ENCODE peak calls at places on chromosomes 4 and X, in eight cellular contexts. N, Y, E, K, G, T, H and F are unnamed samples.
A peak's percentile ranks its signal among the peaks of the same experiment; 100 is the strongest.

GRCh38 chrX:65601126-65601525 is 66.3 kb upstream of the MSN start:
- DNase-seq in E (no peak), G (no peak), H (no peak), N (no peak), Y (no peak), T (no peak), K (no peak), F (no peak)

GRCh38 chrX:105462191-105462590 is 241.7 kb upstream of the TEX13A start:
- DNase-seq in T (no peak), K (no peak), E (no peak), Y (no peak), H (no peak), N (peak; percentile 30), G (no peak), F (no peak)

GRCh38 chr4:150173420-150173819 is 95.2 kb downstream of the DCLK2 start:
- DNase-seq in K (peak; percentile 47), E (no peak), H (no peak), G (no peak), N (no peak), T (no peak), Y (no peak), F (no peak)

GRCh38 chr4:10571896-10572295 is 112.7 kb downstream of the CLNK start:
- DNase-seq in T (no peak), Y (no peak), G (no peak), E (no peak), N (no peak), K (peak; percentile 49), H (no peak), F (no peak)

GRCh38 chrX:128106630-128107029 is 54.4 kb upstream of the ACTRT1 start:
- DNase-seq in G (no peak), N (no peak), H (peak; percentile 42), E (no peak), Y (no peak), T (no peak), K (no peak), F (peak; percentile 1)

GRCh38 chr4:73335717-73336116 is 68.4 kb upstream of the ALB start:
- DNase-seq in T (no peak), E (no peak), K (no peak), H (no peak), Y (no peak), N (no peak), G (no peak), F (no peak)

GRCh38 chrX:9465380-9466114 is 689 bp downstream of the TBL1X start:
- DNase-seq in K (no peak), N (no peak), Y (peak; percentile 66), H (no peak), E (peak; percentile 59), G (no peak), T (no peak), F (peak; percentile 42)

GRCh38 chr4:98905834-98906233 is 23.1 kb downstream of the EIF4E start:
- DNase-seq in G (no peak), N (no peak), K (peak; percentile 45), Y (no peak), H (no peak), T (no peak), E (no peak), F (no peak)

GRCh38 chr4:169485791-169486742 is 126.3 kb downstream of the NEK1 start:
- DNase-seq in K (peak; percentile 73), Y (no peak), H (peak; percentile 74), E (peak; percentile 48), T (peak; percentile 49), G (no peak), N (peak; percentile 73), F (peak; percentile 52)

GRCh38 chr4:126215759-126216158 is 901.0 kb downstream of the FAT4 start:
- DNase-seq in K (no peak), T (no peak), G (no peak), H (no peak), E (no peak), Y (no peak), N (no peak), F (no peak)

GRCh38 chr4:182143822-182144620 is 99.2 kb upstream of the TENM3 start:
- DNase-seq in T (peak; percentile 76), H (peak; percentile 4), K (peak; percentile 84), E (peak; percentile 81), Y (no peak), G (peak; percentile 38), N (peak; percentile 68), F (peak; percentile 53)

DNA sequence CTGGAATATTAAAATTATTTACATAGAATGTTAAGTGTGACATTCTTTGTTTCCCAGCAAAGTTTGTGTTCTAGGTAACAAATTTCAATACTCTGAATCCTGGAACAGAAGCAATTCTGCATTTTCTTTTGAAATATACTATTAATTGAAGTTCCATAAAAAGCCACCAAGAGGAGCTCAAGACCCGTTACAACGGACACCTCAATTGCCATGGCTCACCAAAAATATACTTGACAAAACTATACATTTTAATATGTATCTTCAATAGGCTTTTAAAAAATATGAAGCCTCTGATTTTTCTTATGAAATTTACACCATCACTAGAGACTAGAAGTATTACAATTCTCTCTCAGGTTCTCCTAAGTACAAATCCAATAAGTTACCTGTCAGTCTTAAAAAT is 111.4 kb downstream of the NYX start:
- DNase-seq in T (no peak), N (peak; percentile 41), Y (no peak), K (peak; percentile 35), G (no peak), H (peak; percentile 41), E (no peak), F (peak; percentile 18)
- TF ChIP-seq CTCF in T (peak; percentile 71), N (peak; percentile 34), Y (peak; percentile 41), K (peak; percentile 31), G (peak; percentile 6), H (peak; percentile 57), E (no peak), F (peak; percentile 18)

DNA sequence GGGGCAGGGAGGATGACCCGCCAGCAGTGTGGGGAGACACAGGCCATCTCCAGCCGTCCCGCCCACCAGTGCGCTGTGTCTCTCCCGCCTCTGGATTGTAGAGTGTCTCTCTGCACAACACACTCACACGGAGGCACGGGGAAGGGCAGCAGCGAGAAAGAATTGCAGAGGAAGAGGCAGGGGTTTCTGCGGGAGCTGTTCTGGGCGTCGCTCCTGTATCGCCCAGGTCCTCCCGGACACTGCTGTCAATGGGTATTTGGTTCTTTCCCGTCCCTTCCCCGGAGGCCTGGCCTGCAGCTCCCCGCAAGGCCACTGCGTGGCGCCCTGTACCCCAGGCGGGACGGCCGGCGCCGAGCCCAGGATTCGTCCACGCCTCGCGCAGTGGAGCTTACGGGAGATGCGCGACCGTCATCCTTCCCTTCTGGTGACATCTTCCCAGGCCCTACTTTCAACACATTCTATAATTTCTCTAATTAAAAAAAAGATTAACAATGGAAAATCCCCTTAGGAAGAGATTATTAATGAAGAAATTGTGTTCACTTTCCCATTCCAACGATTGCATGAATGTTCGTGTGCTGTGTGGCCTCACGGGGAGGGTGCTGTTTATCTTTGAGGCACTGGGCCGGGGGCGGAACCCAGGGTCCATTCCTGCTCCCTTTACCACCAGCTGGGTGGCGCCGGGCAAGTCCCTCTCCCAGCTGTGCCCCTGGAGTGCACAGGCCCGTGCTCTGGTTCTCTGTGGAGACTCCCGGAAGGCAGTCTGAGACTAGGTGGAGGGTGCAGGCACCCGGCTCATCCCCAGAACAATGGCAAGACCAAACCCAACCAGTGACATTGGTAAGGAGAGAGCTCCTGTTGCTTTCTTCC is 95.7 kb downstream of the CPZ start:
- DNase-seq in H (peak; percentile 8), N (peak; percentile 29), Y (peak; percentile 46), T (no peak), G (no peak), E (peak; percentile 95), K (no peak), F (peak; percentile 58)
- TF ChIP-seq CTCF in H (peak; percentile 56), N (peak; percentile 68), Y (no peak), T (peak; percentile 75), G (peak; percentile 83), E (no peak), K (peak; percentile 46), F (peak; percentile 11)

DNA sequence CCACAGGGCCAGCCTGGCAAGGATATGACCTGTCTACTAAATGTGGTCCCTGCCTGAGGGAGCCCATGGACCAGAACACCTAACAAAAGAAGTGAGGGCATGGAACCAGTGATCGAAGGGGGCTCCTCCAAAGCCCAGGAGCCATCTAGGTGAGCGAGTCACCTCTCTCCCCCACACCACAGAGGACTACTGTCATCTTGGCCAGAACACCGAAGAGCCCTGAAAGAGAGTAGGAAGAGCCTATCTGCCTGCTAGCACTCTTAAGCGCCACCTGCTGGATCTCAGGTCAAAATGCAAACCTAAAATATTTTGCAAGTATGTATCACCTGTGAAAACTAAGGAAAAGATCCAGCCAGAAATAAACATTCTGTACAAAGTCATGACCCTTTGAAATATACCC is 137.9 kb upstream of the ZXDB start:
- DNase-seq in E (no peak), T (no peak), N (peak; percentile 8), H (peak; percentile 49), Y (no peak), G (no peak), K (no peak), F (peak; percentile 23)
- TF ChIP-seq CTCF in E (no peak), T (peak; percentile 62), N (peak; percentile 18), H (peak; percentile 74), Y (no peak), G (no peak), K (no peak), F (peak; percentile 61)

DNA sequence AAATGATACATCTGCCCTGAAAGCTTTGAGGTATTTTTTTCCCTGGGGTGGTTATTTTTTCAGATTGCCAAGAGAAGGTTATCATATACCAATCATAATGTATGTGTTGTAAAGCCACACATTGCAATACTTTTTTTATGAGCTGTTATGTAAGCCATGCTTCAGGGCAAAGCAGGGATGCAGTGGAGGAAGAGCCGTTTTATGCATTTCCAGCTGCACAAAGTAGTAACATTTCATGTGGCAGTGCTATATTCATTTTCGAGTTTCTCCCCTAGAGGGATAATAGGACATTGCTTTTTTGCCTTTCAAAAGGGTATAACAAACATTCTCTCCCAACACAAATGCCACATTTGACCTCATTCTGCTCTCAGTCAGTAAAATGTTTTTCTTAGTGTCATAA is 68.5 kb downstream of the GALNT7 start:
- DNase-seq in K (no peak), E (no peak), G (no peak), T (peak; percentile 4), H (peak; percentile 48), N (no peak), Y (no peak), F (no peak)
- TF ChIP-seq CTCF in K (no peak), E (no peak), G (no peak), T (peak; percentile 20), H (no peak), N (no peak), Y (no peak), F (no peak)